ENCODE peak calls at places on chromosomes 5 and 9, in eight cellular contexts. O is left ventricle myocardium inferior; P is CD8-positive, alpha-beta T cell; Q is CD4-positive, alpha-beta T cell; S is heart left ventricle; Y is small intestine; X is aorta; V is fibroblast of lung. C is an unnamed sample.

GRCh38 chr5:81633916-81634315 is 117.0 kb downstream of the SSBP2 start:
- DNase-seq in O (no peak), P (no peak), Q (no peak), S (no peak), Y (no peak), X (no peak), V (no peak), C (no peak)

GRCh38 chr9:98457696-98458370 is 202.4 kb upstream of the TBC1D2 start:
- DNase-seq in O (no peak), P (no peak), Q (no peak), S (no peak), Y (no peak), X (no peak), V (no peak), C (no peak)

GRCh38 chr5:181164076-181164952 is 16.9 kb downstream of the OR2V2 start:
- DNase-seq in O (no peak), P (no peak), Q (no peak), S (no peak), Y (no peak), X (no peak), V (peak; percentile 39), C (no peak)

GRCh38 chr5:107468286-107468685 is 202.5 kb downstream of the EFNA5 start:
- DNase-seq in O (no peak), P (no peak), Q (no peak), S (no peak), Y (no peak), X (no peak), V (no peak), C (no peak)

GRCh38 chr5:33300209-33300742 is 140.5 kb upstream of the TARS1 start:
- DNase-seq in O (no peak), P (no peak), Q (no peak), S (no peak), Y (no peak), X (no peak), V (no peak), C (no peak)

GRCh38 chr9:129416831-129417604 is 203.9 kb downstream of the C9orf50 start:
- DNase-seq in O (no peak), P (no peak), Q (no peak), S (no peak), Y (no peak), X (no peak), V (no peak), C (no peak)

GRCh38 chr5:139414601-139415121 is 10.8 kb upstream of the SPATA24 start:
- DNase-seq in O (no peak), P (no peak), Q (no peak), S (no peak), Y (peak; percentile 85), X (no peak), V (no peak), C (no peak)

GRCh38 chr9:79644601-79645000 is 72.8 kb downstream of the TLE4 start:
- DNase-seq in O (no peak), P (no peak), Q (no peak), S (no peak), Y (no peak), X (no peak), V (no peak), C (no peak)

GRCh38 chr5:88389248-88390006 is 120.8 kb upstream of the TMEM161B start:
- DNase-seq in O (no peak), P (no peak), Q (no peak), S (no peak), Y (no peak), X (no peak), V (no peak), C (no peak)

GRCh38 chr5:100446879-100447278 is 88.3 kb upstream of the FAM174A start:
- DNase-seq in O (no peak), P (no peak), Q (no peak), S (no peak), Y (no peak), X (no peak), V (no peak), C (no peak)

GRCh38 chr5:36679609-36680008 is 73.2 kb downstream of the SLC1A3 start:
- DNase-seq in O (no peak), P (no peak), Q (no peak), S (no peak), Y (no peak), X (no peak), V (no peak), C (no peak)

GRCh38 chr9:84070590-84070989 is 90.0 kb downstream of the RMI1 start:
- DNase-seq in O (no peak), P (no peak), Q (no peak), S (no peak), Y (no peak), X (no peak), V (no peak), C (no peak)

GRCh38 chr5:1416856-1417469 is 28.3 kb downstream of the SLC6A3 start:
- DNase-seq in O (peak; percentile 7), P (no peak), Q (no peak), S (no peak), Y (no peak), X (peak; percentile 17), V (no peak), C (no peak)

GRCh38 chr5:143986567-143987242 is 174.7 kb downstream of the HMHB1 start:
- DNase-seq in O (no peak), P (no peak), Q (no peak), S (no peak), Y (no peak), X (peak; percentile 41), V (peak; percentile 50), C (no peak)

DNA sequence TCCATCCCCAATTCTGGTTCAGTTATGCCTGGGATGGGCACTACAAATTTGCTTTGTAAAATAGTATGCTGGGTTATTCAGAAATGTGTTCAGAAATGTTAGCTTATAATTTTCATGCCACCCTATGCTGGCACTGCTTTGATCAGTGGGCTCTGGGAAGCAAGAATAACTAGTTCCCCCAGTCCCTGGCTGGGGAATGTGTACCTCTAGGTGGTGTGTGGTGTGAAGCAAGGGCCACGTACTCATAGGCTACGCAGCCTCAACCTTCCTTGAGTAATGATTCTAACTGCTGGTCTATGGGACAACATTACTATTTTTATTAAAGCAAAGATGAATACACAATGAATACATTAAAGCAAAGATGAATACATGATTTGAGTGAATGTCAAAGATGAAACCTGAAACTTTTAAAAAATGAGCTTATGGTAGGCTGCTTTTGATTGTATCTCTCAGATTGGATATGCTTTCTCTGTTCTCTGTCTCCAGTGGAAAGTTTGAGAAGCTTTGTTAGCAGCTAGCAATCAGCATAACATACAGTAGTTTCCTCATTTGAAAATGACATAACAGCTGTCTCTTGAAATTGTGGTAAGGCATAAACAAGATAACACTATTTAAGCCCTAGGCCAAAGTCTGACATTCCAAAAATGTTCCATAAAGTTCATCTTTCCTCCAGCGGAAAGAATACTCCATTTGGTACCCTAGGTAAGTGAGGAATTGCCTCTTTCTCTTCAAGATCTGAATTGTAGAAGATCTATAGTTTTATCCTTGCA is 174.7 kb upstream of the NFIB start:
- DNase-seq in O (no peak), P (no peak), Q (no peak), S (no peak), Y (no peak), X (no peak), V (no peak), C (no peak)
- H3K27ac ChIP-seq in O (no peak overlapping the region), P (no peak overlapping the region), Q (no peak overlapping the region), S (no peak overlapping the region), Y (no peak overlapping the region), X (no peak overlapping the region), V (no peak overlapping the region), C (no peak overlapping the region)

DNA sequence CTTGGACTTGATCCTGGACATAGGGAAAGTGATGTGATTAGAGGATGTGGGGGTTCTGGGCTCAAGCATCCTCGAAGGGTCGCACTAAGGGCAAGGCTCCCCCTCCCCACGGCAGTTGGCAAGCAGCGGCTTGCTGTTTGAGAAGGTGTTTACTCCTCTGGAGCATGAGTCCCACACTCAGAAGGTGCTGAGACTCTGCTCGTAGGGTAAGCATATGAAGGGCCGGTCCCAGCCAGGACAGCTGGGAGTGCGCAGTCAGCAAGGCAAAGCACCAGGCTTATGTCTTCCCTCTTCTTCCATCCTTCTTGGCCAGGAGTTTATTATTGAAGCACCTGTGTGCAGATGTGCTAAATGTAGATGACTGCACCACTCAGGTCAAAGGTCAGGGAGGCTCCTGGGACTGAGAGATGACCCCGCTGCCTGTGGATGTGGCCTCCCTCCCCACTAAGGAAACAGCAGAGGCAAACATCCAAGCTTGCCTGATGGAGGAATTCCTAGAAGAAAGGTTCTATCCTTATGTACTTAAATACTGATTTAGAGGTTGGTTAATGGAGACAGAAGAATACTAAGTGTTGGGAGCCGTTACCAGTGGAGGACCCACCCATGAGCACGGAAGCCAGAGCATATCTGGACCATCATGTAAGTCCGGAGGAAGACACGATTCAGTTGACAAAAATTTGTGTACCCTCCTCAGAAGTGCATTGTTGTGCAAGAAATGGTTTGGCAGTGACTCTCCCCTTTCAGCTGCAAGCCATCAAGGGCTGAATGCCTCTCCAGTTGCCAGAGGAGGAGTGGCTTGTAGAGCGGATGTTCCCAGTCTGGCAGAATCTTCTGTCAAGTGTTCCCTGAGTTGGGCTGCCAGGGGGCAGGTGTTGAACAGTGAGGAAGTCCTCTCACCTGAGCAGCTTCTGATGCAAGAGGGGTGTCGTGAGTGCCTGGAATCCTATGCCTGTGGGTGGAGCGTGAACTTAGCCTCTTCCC is 27.2 kb upstream of the CDKN2AIPNL start:
- DNase-seq in O (peak; percentile 78), P (no peak), Q (no peak), S (peak; percentile 82), Y (peak; percentile 67), X (peak; percentile 69), V (peak; percentile 98), C (peak; percentile 9)
- H3K27ac ChIP-seq in O (peak overlapping the region; percentile 90), P (no peak overlapping the region), Q (no peak overlapping the region), S (peak overlapping the region; percentile 90), Y (no peak overlapping the region), X (no peak overlapping the region), V (peak overlapping the region; percentile 94), C (peak overlapping the region; percentile 22)

GRCh38 chr5:177098772-177099152 is 12.0 kb downstream of the FGFR4 start:
- DNase-seq in O (no peak), P (no peak), Q (no peak), S (no peak), Y (peak; percentile 18), X (no peak), V (peak; percentile 93), C (no peak)
- H3K27ac ChIP-seq in O (no peak overlapping the region), P (no peak overlapping the region), Q (no peak overlapping the region), S (no peak overlapping the region), Y (no peak overlapping the region), X (no peak overlapping the region), V (peak overlapping the region; percentile 74), C (peak overlapping the region; percentile 63)

GRCh38 chr5:134787692-134788091 is 29.1 kb downstream of the DDX46 start:
- DNase-seq in O (no peak), P (no peak), Q (no peak), S (no peak), Y (no peak), X (no peak), V (no peak), C (no peak)

GRCh38 chr5:134784946-134785620 is 26.5 kb downstream of the DDX46 start:
- DNase-seq in O (no peak), P (no peak), Q (no peak), S (no peak), Y (no peak), X (no peak), V (no peak), C (no peak)

DNA sequence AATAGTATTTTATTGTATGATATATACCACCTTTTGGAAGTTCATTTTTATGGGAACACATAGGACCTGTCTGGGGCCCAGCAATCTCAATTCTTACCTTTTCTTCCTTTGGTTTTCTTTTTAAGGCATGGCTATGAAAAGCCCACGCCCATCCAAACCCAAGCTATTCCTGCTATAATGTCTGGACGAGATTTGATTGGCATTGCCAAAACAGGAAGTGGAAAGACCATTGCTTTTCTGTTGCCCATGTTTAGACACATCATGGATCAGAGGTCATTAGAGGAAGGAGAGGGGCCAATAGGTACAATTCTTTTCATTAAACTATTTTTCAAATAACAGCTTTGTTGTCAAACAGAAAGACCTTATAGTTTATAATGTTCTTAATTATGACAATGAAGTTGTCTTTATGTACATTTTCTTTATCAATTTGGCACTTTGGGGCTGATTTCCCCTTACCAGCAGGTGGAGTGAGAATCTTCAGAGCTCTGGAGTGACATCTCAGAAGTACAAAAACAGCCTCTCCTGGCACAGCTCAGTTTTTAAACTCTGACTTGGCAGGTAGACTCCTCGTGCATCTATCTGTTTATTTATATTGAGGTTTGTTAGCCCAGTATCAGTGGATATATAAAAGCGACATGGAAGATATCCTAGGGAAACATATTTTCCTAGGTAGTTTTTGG is 25.8 kb downstream of the DDX46 start:
- DNase-seq in O (no peak), P (no peak), Q (no peak), S (no peak), Y (peak; percentile 8), X (no peak), V (peak; percentile 9), C (no peak)
- H3K27ac ChIP-seq in O (no peak overlapping the region), P (no peak overlapping the region), Q (no peak overlapping the region), S (no peak overlapping the region), Y (no peak overlapping the region), X (no peak overlapping the region), V (no peak overlapping the region), C (no peak overlapping the region)

C was measured in substantia nigra.